ENCODE peak calls at places on chromosomes 7 and 10, in six cellular contexts. R, L, X, N, K and V are unnamed samples.
A peak's percentile ranks its signal among the peaks of the same experiment; 100 is the strongest.

GRCh38 chr10:107144490-107144889 is 20.0 kb downstream of the SORCS1 start:
- DNase-seq in R (no peak), L (no peak), X (no peak), N (no peak), K (peak; percentile 31), V (peak; percentile 9)

GRCh38 chr7:94354950-94355349 is 39.7 kb upstream of the COL1A2 start:
- DNase-seq in R (no peak), L (no peak), X (no peak), N (no peak), K (no peak), V (no peak)

GRCh38 chr10:102435529-102436233 is 3.3 kb upstream of the CUEDC2 start:
- DNase-seq in R (no peak), L (no peak), X (no peak), N (no peak), K (peak; percentile 91), V (peak; percentile 91)

GRCh38 chr10:3734111-3734510 is 50.9 kb downstream of the KLF6 start:
- DNase-seq in R (no peak), L (no peak), X (no peak), N (no peak), K (no peak), V (no peak)

GRCh38 chr10:124267231-124267885 is 151.4 kb downstream of the OAT start:
- DNase-seq in R (no peak), L (no peak), X (no peak), N (no peak), K (no peak), V (no peak)

GRCh38 chr7:38169862-38170261 is 8.2 kb upstream of the STARD3NL start:
- DNase-seq in R (peak; percentile 9), L (no peak), X (peak; percentile 44), N (peak; percentile 85), K (peak; percentile 24), V (peak; percentile 75)

GRCh38 chr7:22671177-22671879 is 55.7 kb upstream of the IL6 start:
- DNase-seq in R (no peak), L (no peak), X (peak; percentile 42), N (no peak), K (no peak), V (no peak)

GRCh38 chr10:687583-688286 is 1.7 kb downstream of the DIP2C start:
- DNase-seq in R (no peak), L (no peak), X (no peak), N (no peak), K (no peak), V (no peak)

GRCh38 chr10:35005868-35006267 is 84.3 kb downstream of the CUL2 start:
- DNase-seq in R (peak; percentile 19), L (no peak), X (peak; percentile 16), N (no peak), K (peak; percentile 38), V (peak; percentile 95)

GRCh38 chr7:116805100-116805544 is 57.3 kb upstream of the CAPZA2 start:
- DNase-seq in R (no peak), L (peak; percentile 70), X (peak; percentile 51), N (no peak), K (no peak), V (peak; percentile 15)

DNA sequence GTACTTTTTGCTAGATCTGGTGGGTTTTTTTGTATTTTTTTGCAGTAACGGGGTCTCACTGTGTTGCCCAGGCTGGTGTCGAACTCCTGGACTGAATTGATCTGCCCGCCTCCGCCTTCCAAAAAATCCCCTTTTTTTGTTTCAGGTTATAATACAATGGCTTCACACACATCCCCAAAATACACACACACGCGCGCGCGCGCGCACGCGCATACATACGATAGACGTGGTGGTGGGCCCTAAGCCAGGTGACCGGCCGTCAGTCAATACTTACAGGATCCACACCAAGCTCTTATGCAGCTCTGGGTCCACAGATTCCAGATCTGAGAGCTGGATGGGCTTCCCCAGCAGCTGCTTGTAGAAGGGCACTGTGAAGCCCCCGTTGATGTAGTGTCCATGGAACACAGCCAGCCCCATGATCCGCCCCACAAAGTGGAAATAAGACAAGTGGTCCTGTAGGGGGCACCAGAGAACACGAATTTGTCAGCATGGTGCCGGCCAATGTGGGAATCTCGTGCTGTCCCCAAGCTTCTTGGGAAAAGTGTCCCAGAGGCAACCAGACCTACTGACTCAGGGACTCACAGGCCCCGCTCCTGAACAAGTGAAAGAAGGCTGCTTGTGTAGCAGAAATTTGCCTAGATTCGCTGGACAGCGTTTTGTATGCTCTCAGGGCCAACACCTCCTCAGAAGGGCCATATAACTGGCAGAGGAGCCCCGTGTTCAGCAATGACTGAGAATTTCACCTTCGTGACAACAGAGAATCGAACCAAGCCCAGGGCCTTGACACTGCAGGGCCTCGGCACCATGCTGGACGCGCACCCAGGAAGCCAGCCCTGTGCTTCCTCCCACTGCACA is 103.6 kb downstream of the SMURF1 start:
- DNase-seq in R (peak; percentile 95), L (peak; percentile 79), X (peak; percentile 89), N (peak; percentile 9), K (peak; percentile 89), V (peak; percentile 79)
- TF ChIP-seq CTCF in R (peak; percentile 83), L (peak; percentile 92), X (peak; percentile 74), N (peak; percentile 85), K (peak; percentile 93), V (peak; percentile 64)

DNA sequence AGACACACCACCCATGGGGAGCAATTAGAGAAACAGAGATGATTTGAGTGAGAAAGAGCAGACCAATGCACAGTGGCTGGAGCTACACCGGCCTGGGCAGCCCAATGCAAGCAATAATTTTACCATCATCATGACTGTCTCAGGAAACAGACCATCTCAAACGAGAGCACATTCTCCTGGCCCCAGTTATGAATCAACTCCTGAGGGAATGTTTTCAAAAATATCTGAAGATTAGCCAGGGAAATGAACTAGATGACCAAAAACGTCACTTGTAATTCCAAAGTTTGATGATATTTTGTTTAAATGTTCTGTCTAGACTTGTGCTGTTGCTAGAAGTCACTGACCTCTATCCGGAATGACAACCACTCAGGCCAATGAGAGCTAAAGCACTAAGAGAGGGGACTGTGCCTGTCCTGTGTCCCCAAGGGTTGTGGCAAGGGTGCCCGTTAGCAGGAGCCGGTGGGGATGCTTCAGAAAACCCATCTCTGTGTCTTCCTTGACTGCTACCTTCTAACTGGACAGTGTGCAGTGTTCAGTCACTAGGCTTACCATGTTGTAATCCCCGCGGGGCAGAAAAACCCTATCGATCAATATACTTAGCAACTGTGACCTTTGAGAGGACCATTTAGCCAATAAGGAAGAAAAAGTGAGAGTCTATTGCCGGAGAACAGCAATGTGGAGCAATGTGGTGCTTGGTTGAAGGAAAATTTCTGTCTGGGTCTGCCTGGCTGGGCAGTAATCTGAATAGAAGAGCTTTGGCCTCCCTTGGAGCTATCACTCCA is 202.4 kb downstream of the ADAM12 start:
- DNase-seq in R (no peak), L (no peak), X (no peak), N (no peak), K (no peak), V (no peak)
- TF ChIP-seq MYC in R (no peak), L (no peak), X (no peak), N (no peak), K (no peak), V (no peak)

GRCh38 chr10:70459061-70459770 is 17.7 kb upstream of the NODAL start:
- DNase-seq in R (no peak), L (no peak), X (no peak), N (no peak), K (peak; percentile 29), V (peak; percentile 84)
- H3K4me3 ChIP-seq in R (no peak overlapping the region), L (no peak overlapping the region), X (no peak overlapping the region), N (no peak overlapping the region), K (no peak overlapping the region), V (no peak overlapping the region)

GRCh38 chr10:91295346-91295745 is 74.9 kb downstream of the PCGF5 start:
- DNase-seq in R (no peak), L (no peak), X (no peak), N (no peak), K (no peak), V (no peak)

GRCh38 chr10:91298224-91298862 is 77.9 kb downstream of the PCGF5 start:
- DNase-seq in R (peak; percentile 68), L (peak; percentile 51), X (peak; percentile 83), N (no peak), K (peak; percentile 78), V (peak; percentile 75)

GRCh38 chr10:91294134-91294906 is 73.9 kb downstream of the PCGF5 start:
- DNase-seq in R (no peak), L (no peak), X (no peak), N (no peak), K (no peak), V (no peak)

GRCh38 chr10:91300011-91300575 is 79.6 kb downstream of the PCGF5 start:
- DNase-seq in R (no peak), L (no peak), X (no peak), N (no peak), K (no peak), V (no peak)

DNA sequence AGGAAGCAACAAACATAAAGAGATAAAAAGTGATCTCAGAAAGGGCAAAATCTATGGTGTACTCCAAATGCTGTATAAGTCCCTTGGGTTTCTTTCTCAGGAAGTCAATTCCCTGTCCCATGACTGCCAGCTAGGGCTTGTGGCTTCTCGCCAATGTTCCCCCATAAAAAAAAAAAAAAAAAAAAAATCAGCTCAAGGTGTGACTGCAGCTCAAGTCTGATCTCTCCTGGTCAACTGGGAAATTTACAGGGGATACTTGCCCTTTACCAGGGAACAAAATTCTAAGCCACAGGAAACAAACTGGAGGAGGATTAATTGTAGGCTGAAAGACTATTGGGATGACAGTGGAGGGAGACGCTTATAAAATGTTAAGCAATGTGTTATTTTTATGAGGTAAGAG is 76.0 kb downstream of the PCGF5 start:
- DNase-seq in R (peak; percentile 25), L (peak; percentile 37), X (peak; percentile 40), N (no peak), K (peak; percentile 34), V (peak; percentile 16)
- TF ChIP-seq CTCF in R (peak; percentile 37), L (peak; percentile 51), X (no peak), N (peak; percentile 38), K (peak; percentile 48), V (no peak)

GRCh38 chr7:110940756-110941155 is 150.2 kb upstream of the LRRN3 start:
- DNase-seq in R (no peak), L (no peak), X (no peak), N (no peak), K (no peak), V (no peak)

GRCh38 chr7:110944448-110944847 is 146.5 kb upstream of the LRRN3 start:
- DNase-seq in R (no peak), L (no peak), X (no peak), N (no peak), K (no peak), V (no peak)

GRCh38 chr7:110944966-110945644 is 145.8 kb upstream of the LRRN3 start:
- DNase-seq in R (no peak), L (no peak), X (no peak), N (no peak), K (peak; percentile 22), V (no peak)

GRCh38 chr7:110941385-110941784 is 149.5 kb upstream of the LRRN3 start:
- DNase-seq in R (no peak), L (no peak), X (no peak), N (no peak), K (no peak), V (no peak)

GRCh38 chr7:110943686-110944350 is 147.1 kb upstream of the LRRN3 start:
- DNase-seq in R (no peak), L (no peak), X (no peak), N (no peak), K (no peak), V (no peak)
- TF ChIP-seq MYC in R (no peak), L (no peak), X (no peak), N (no peak), K (no peak), V (no peak)